ENCODE peak calls at places on chromosomes 16 and 17, in four cellular contexts. H is lung, R is heart right ventricle, B is GM06990. E is an unnamed sample.

GRCh38 chr16:84048306-84048705 is 5.7 kb upstream of the SLC38A8 start:
- DNase-seq in H (no peak), R (no peak), B (no peak), E (no peak)

GRCh38 chr16:85328665-85329058 is 216.4 kb upstream of the CIBAR2 start:
- DNase-seq in H (no peak), R (no peak), B (no peak), E (no peak)

GRCh38 chr16:8391219-8391757 is 199.0 kb downstream of the TMEM114 start:
- DNase-seq in H (no peak), R (no peak), B (no peak), E (no peak)

GRCh38 chr17:45579529-45580495 is 89.3 kb upstream of the PLEKHM1 start:
- DNase-seq in H (no peak), R (no peak), B (no peak), E (no peak)

GRCh38 chr17:8066841-8067775 is 20.4 kb downstream of the ALOX12B start:
- DNase-seq in H (no peak), R (no peak), B (no peak), E (no peak)

GRCh38 chr17:81237591-81238489 is 1.0 kb downstream of the TEPSIN start:
- DNase-seq in H (no peak), R (peak), B (peak), E (no peak)

GRCh38 chr17:45270828-45271418 is 9.0 kb upstream of the SPATA32 start:
- DNase-seq in H (no peak), R (no peak), B (no peak), E (no peak)

GRCh38 chr17:35188111-35188510 is 6.1 kb downstream of the SLC35G3 start:
- DNase-seq in H (no peak), R (no peak), B (no peak), E (no peak)

GRCh38 chr17:71085238-71086033 is 916.1 kb downstream of the KCNJ2 start:
- DNase-seq in H (peak), R (no peak), B (no peak), E (no peak)

GRCh38 chr16:69481901-69482341 is 57.5 kb downstream of the CYB5B start:
- DNase-seq in H (peak), R (peak), B (no peak), E (peak)

GRCh38 chr16:18800674-18801196 is 614 bp downstream of the ARL6IP1 start:
- DNase-seq in H (no peak), R (no peak), B (no peak), E (peak)

GRCh38 chr16:560701-561412 is 663 bp downstream of the PRR35 start:
- DNase-seq in H (no peak), R (no peak), B (no peak), E (no peak)

GRCh38 chr17:16294560-16294959 is 58.7 kb downstream of the CENPV start:
- DNase-seq in H (no peak), R (no peak), B (no peak), E (no peak)

GRCh38 chr16:27995378-27995777 is 68.1 kb downstream of the GSG1L start:
- DNase-seq in H (no peak), R (no peak), B (no peak), E (no peak)

GRCh38 chr17:51032850-51033249 is 87.8 kb downstream of the SPAG9 start:
- DNase-seq in H (no peak), R (no peak), B (no peak), E (peak)

GRCh38 chr16:23801387-23801786 is 34.4 kb upstream of the PRKCB start:
- DNase-seq in H (peak), R (peak), B (peak), E (peak)

GRCh38 chr17:1511756-1512321 is 4.6 kb downstream of the INPP5K start:
- DNase-seq in H (peak), R (no peak), B (no peak), E (no peak)

GRCh38 chr17:57288034-57288752 is 31.9 kb downstream of the MSI2 start:
- DNase-seq in H (no peak), R (no peak), B (no peak), E (peak)

GRCh38 chr17:4744999-4745969 is 5.6 kb upstream of the CXCL16 start:
- DNase-seq in H (no peak), R (no peak), B (no peak), E (no peak)
- TF ChIP-seq CTCF in H (no peak), R (no peak), B (no peak), E (no peak)

DNA sequence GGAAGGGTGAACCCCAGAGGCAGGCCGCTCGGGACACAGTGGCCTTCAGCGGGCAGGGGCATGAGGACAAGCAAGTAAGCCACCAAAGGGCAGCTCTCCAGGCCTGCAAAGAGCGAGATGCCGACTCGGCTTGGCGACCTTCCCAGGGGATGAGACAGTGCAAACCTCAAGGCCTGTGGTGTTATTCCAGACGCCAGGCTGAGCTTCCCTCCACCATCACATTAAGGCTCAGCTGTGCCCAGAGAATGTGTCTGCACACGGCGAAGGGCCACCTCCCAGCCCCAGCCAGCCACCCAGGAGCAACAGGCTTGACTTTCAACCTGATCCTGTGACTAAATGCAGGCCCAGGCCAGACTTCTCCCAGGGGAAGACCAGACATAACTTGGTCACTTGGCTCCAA is 251.4 kb downstream of the SOX9 start:
- DNase-seq in H (no peak), R (no peak), B (no peak), E (peak)
- H3K4me3 ChIP-seq in H (no peak), R (no peak), B (no peak), E (no peak)

GRCh38 chr16:4048481-4048880 is 67.8 kb downstream of the ADCY9 start:
- DNase-seq in H (no peak), R (no peak), B (no peak), E (no peak)
- TF ChIP-seq CTCF in H (no peak), R (no peak), B (no peak), E (no peak)

GRCh38 chr17:61400058-61400785 is 579 bp downstream of the TBX2 start:
- DNase-seq in H (no peak), R (no peak), B (no peak), E (peak)
- H3K4me3 ChIP-seq in H (peak), R (peak), B (no peak), E (peak)

DNA sequence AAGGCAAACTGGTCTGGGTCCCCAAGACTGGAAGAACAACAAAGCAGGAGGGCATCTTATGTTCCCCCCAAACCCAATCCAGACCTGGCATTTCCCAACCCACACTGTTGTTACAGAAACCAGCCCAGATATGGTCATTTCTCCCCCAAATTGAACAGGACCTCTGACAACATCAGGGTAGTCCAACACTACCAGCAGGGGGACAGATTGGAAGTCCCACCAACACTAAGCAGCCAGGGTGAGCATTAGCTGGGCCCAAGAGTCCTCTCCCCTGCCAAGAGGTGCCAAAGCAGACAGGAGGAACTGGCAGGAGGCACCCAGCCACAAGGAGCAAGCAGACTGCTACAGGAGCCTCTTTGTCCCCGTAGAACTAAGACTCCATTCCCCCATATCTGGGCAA is 29.3 kb upstream of the CNEP1R1 start:
- DNase-seq in H (no peak), R (no peak), B (no peak), E (no peak)
- TF ChIP-seq CTCF in H (no peak), R (no peak), B (no peak), E (no peak)

DNA sequence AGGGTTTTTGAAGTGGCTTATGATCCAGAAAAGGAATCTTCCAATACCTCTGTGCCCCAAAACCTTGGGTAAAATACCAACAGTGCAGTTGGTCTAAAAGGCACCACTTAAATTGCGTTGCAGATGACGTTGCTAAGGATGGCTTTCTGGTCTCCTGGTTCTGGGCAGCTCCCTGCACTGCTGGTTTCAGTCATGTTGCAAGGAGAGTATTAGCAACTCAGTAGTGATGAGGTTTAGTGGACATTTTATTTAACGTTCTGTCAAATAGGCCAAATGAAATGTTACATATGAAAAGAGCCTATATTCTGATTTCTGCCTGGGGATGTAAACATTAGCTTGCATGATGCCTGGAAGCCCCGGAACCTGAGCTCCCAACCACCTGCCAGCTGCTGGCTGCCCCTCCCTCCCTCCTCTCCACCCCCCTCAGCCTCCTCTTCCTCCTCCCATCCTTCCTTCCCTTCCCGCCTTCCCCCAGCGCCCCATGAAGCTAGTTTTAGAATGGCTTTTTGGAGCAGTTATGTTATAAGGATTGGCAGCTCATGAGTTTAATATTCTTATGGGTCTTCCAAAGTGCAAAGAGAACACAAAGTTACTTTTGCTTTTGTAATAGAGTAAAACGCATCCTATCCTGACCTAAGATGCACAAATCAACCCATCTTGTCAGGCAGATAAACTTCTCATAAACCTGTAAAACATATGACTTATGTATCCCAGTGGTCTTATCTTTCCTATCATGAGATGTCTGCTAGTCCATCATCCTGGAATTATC is 20.7 kb downstream of the CD7 start:
- DNase-seq in H (no peak), R (no peak), B (no peak), E (no peak)
- H3K4me3 ChIP-seq in H (no peak), R (peak), B (peak), E (no peak)

GRCh38 chr16:87172632-87173031 is 144.6 kb downstream of the C16orf95 start:
- DNase-seq in H (no peak), R (no peak), B (no peak), E (no peak)
- TF ChIP-seq CTCF in H (no peak), R (no peak), B (no peak), E (peak)

GRCh38 chr16:14070555-14070876 is 603 bp upstream of the MRTFB start:
- DNase-seq in H (no peak), R (no peak), B (peak), E (no peak)

GRCh38 chr16:14070877-14071575 is at the start of gene MRTFB:
- DNase-seq in H (peak), R (peak), B (peak), E (peak)

GRCh38 chr16:14074544-14074943 is 3.4 kb downstream of the MRTFB start:
- DNase-seq in H (no peak), R (no peak), B (no peak), E (no peak)

GRCh38 chr16:14071576-14072271 is 605 bp downstream of the MRTFB start:
- DNase-seq in H (no peak), R (no peak), B (no peak), E (no peak)

DNA sequence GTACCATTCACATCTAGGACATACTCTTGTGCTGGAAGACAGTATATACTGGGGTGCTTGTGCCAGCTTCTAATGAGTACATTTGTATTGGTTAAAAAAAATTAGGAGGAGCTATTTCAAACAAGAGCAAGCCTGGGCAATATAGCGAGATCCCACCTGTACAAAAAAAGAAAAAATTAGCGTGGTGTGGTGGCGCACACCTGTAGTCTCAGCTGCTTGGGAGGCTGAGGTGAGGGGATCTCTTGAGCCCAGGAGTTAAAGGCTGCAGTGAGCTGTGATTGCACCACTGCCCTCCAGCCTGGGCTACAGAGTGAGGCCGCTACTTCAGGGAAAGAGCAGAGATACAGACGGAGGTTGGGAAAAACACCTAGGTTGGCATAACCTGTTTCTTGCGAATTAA is 1.2 kb downstream of the MRTFB start:
- DNase-seq in H (no peak), R (no peak), B (no peak), E (no peak)
- H3K4me3 ChIP-seq in H (no peak), R (peak), B (peak), E (no peak)

E was measured in cardiac fibroblast.